ENCODE peak calls at places on chromosomes 7 and 10, in seven cellular contexts. W, E, U, T, K, H and R are unnamed samples.

GRCh38 chr10:26914898-26915297 is 54.1 kb upstream of the ABI1 start:
- DNase-seq in K (no peak), T (peak), W (no peak), U (no peak), H (no peak), E (no peak), R (no peak)

GRCh38 chr10:109027534-109028185 is 895.7 kb downstream of the XPNPEP1 start:
- DNase-seq in K (no peak), E (no peak), H (no peak), W (no peak), T (peak), U (no peak), R (no peak)

GRCh38 chr10:113151178-113151577 is 201.1 kb downstream of the TCF7L2 start:
- DNase-seq in U (no peak), K (no peak), H (no peak), W (no peak), E (no peak), T (no peak), R (no peak)

GRCh38 chr7:23020742-23021401 is 6.9 kb upstream of the HYCC1 start:
- DNase-seq in H (peak), K (no peak), W (no peak), T (peak), U (peak), E (peak), R (no peak)

GRCh38 chr10:4407783-4408182 is 418.2 kb upstream of the AKR1E2 start:
- DNase-seq in E (no peak), K (no peak), H (peak), T (peak), W (no peak), U (peak), R (no peak)

GRCh38 chr7:67466109-67466508 is 469.5 kb downstream of the TYW1 start:
- DNase-seq in E (no peak), U (no peak), K (no peak), T (no peak), W (no peak), H (no peak), R (no peak)

GRCh38 chr10:43387678-43388032 is 16.2 kb downstream of the FXYD4 start:
- DNase-seq in E (no peak), T (no peak), H (no peak), K (no peak), W (no peak), U (no peak), R (no peak)

GRCh38 chr10:132588301-132589013 is 50.9 kb downstream of the INPP5A start:
- DNase-seq in K (no peak), H (peak), T (peak), W (no peak), E (no peak), U (no peak), R (no peak)

GRCh38 chr10:123150229-123150985 is 2.5 kb downstream of the HMX2 start:
- DNase-seq in H (no peak), T (no peak), W (no peak), E (no peak), U (no peak), K (no peak), R (no peak)

GRCh38 chr10:91551856-91552255 is 81.0 kb downstream of the PPP1R3C start:
- DNase-seq in H (peak), U (peak), T (peak), E (peak), K (no peak), W (no peak), R (no peak)

GRCh38 chr7:133275441-133276105 is 22.7 kb downstream of the EXOC4 start:
- DNase-seq in T (peak), W (no peak), E (no peak), U (no peak), K (no peak), H (peak), R (no peak)

GRCh38 chr7:50304911-50305621 is 550 bp downstream of the IKZF1 start:
- DNase-seq in K (peak), U (no peak), T (no peak), W (no peak), E (no peak), H (no peak), R (peak)

GRCh38 chr7:985915-986741 is 3.1 kb downstream of the CYP2W1 start:
- DNase-seq in E (peak), T (peak), H (peak), K (no peak), W (no peak), U (peak), R (no peak)

GRCh38 chr10:27815846-27816245 is 70.2 kb upstream of the MKX start:
- DNase-seq in E (no peak), W (no peak), K (no peak), H (no peak), T (no peak), U (no peak), R (no peak)

GRCh38 chr10:115857856-115858255 is 415.1 kb downstream of the GFRA1 start:
- DNase-seq in H (no peak), E (no peak), U (no peak), W (no peak), K (no peak), T (peak), R (no peak)

GRCh38 chr7:539731-540411 is 20.2 kb upstream of the PDGFA start:
- DNase-seq in T (peak), H (peak), K (no peak), U (peak), W (no peak), E (peak), R (no peak)

GRCh38 chr10:4459531-4459930 is 366.5 kb upstream of the AKR1E2 start:
- DNase-seq in U (peak), H (peak), E (no peak), K (no peak), W (no peak), T (peak), R (no peak)